ENCODE peak calls at places on chromosomes 1 and 21, in six cellular contexts. A, D, G, J, H and T are unnamed samples.

GRCh38 chr1:158002630-158003408 is 9.4 kb downstream of the KIRREL1 start:
- DNase-seq in A (no peak), D (no peak), G (peak), J (no peak), H (no peak), T (no peak)

GRCh38 chr21:29360799-29361765 is 62.4 kb downstream of the BACH1 start:
- DNase-seq in A (no peak), D (no peak), G (no peak), J (no peak), H (no peak), T (no peak)

GRCh38 chr1:245201827-245202226 is 47.0 kb downstream of the KIF26B start:
- DNase-seq in A (no peak), D (no peak), G (no peak), J (no peak), H (no peak), T (no peak)

GRCh38 chr1:44645466-44646244 is 28.6 kb downstream of the TMEM53 start:
- DNase-seq in A (peak), D (no peak), G (no peak), J (no peak), H (no peak), T (peak)

GRCh38 chr1:2848006-2848670 is 46.6 kb upstream of the TTC34 start:
- DNase-seq in A (no peak), D (no peak), G (no peak), J (no peak), H (no peak), T (no peak)

GRCh38 chr1:232477728-232478127 is 152.2 kb downstream of the SIPA1L2 start:
- DNase-seq in A (peak), D (no peak), G (no peak), J (no peak), H (no peak), T (no peak)

GRCh38 chr1:93036672-93037071 is 42.4 kb upstream of the MTF2 start:
- DNase-seq in A (no peak), D (no peak), G (no peak), J (no peak), H (no peak), T (no peak)

GRCh38 chr21:43333301-43334062 is 93.4 kb downstream of the SIK1 start:
- DNase-seq in A (no peak), D (no peak), G (peak), J (peak), H (peak), T (peak)

DNA sequence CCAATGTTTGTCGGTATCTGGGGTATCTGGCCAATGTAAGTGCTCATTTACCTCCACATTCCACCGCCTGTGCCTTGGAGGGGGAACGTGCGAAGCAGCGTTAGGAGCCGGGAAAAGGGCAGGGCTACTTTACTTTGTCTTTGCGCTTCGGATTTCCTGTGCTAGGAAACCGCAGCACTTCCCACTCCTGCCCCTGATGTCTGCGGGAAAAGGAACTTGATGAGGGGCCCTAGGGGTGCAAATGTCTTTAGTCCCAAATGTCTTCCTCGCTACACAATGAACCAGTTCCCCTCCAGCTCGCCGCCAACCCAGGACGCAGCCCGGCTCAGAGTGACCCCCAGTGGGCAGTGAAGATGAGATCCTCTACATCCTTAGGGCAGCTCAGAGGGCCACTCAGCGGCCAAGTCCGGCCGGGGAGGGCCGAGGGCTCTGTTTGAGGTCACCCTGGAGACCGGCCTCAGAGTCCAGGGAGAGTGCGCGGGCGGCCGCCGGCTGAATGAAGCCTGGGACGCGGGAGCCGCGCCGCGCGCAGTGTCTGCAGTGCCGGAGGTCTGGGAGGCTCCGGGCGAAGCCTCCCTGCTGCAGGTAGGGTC is at the start of gene DYNLT5:
- DNase-seq in A (peak), D (no peak), G (no peak), J (peak), H (peak), T (peak)
- H3K27ac ChIP-seq in A (peak), D (no peak), G (no peak), J (peak), H (peak), T (peak)

DNA sequence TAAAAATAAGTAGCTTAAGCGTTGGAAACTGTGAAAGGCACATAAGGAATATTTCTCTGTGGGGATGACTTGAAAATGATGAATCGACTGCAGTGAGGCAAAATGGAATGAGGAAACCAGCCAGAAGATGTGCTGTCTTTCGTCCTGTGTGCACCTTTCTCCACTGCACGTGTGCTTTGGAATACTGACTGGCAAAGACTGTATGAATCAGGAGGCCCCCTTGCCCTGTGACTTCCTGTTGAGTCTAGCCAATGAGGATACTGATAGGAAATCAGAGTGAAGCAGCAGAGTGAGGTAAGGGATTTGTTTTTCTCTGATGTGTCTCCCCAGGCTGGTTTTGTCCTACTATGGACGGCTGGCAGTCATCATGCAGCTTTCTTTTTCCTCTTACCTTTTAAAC is 118.2 kb upstream of the ADGRL4 start:
- DNase-seq in A (no peak), D (no peak), G (no peak), J (no peak), H (no peak), T (no peak)
- H3K27ac ChIP-seq in A (no peak), D (no peak), G (no peak), J (no peak), H (no peak), T (no peak)

DNA sequence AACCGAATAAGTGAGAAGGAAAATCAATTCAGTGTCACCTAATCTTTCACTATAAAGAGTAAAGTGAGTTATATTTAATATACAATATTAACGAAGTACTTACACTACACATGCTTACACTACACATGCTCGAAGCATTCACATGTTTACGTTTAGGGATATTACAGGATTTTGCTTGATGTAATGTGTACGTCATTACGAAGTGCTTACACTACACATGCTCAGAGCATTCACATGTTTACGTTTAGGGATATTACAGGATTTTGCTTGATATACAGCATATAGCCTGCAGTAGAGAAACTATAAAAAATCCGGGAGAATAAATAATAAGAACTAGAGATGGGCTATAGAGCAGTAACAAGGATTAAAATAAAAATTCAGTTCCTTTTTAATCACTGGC is 538.8 kb upstream of the CXADR start:
- DNase-seq in A (no peak), D (no peak), G (no peak), J (no peak), H (no peak), T (no peak)
- H3K27ac ChIP-seq in A (no peak), D (no peak), G (no peak), J (no peak), H (no peak), T (no peak)

GRCh38 chr1:204261746-204262505 is 48.1 kb upstream of the GOLT1A start:
- DNase-seq in A (no peak), D (no peak), G (no peak), J (no peak), H (no peak), T (no peak)
- H3K27ac ChIP-seq in A (no peak), D (no peak), G (no peak), J (no peak), H (no peak), T (no peak)

GRCh38 chr1:221334082-221334481 is 407.8 kb downstream of the DUSP10 start:
- DNase-seq in A (no peak), D (no peak), G (no peak), J (no peak), H (no peak), T (no peak)
- H3K27ac ChIP-seq in A (peak), D (no peak), G (no peak), J (peak), H (peak), T (peak)

GRCh38 chr1:155931332-155932038 is 2.7 kb downstream of the KHDC4 start:
- DNase-seq in A (no peak), D (no peak), G (no peak), J (no peak), H (no peak), T (no peak)
- H3K27ac ChIP-seq in A (peak), D (peak), G (peak), J (peak), H (no peak), T (no peak)